ENCODE peak calls at places on chromosomes 5 and 9, in eight cellular contexts. U is left ventricle myocardium superior; O is dermis microvascular lymphatic vessel endothelial cell; W is T-helper 1 cell; A is HFF-Myc; Q is activated CD8-positive, alpha-beta memory T cell treated with anti-CD3 and anti-CD28 coated beads, Interleukin-2, amount 50 U/mL, for 4 hours; Z is NCI-H1105; H is psoas muscle. T is an unnamed sample.
A peak's percentile ranks its signal among the peaks of the same experiment; 100 is the strongest.

GRCh38 chr9:128383007-128383753 is 12.0 kb downstream of the URM1 start:
- DNase-seq in U (no peak), O (no peak), W (no peak), A (no peak), Q (no peak), Z (no peak), H (no peak), T (no peak)

GRCh38 chr9:119009253-119009652 is 360.0 kb downstream of the BRINP1 start:
- DNase-seq in U (no peak), O (no peak), W (no peak), A (no peak), Q (no peak), Z (no peak), H (no peak), T (no peak)

GRCh38 chr9:90307177-90307833 is 335.3 kb downstream of the DIRAS2 start:
- DNase-seq in U (no peak), O (no peak), W (no peak), A (no peak), Q (no peak), Z (peak; percentile 71), H (no peak), T (no peak)

GRCh38 chr5:93829346-93829745 is 87.9 kb upstream of the POU5F2 start:
- DNase-seq in U (no peak), O (no peak), W (no peak), A (no peak), Q (no peak), Z (no peak), H (no peak), T (no peak)

GRCh38 chr5:52789378-52789777 is 1.7 kb downstream of the ITGA1 start:
- DNase-seq in U (no peak), O (no peak), W (no peak), A (no peak), Q (no peak), Z (no peak), H (no peak), T (no peak)

GRCh38 chr5:16736158-16736994 is 119.6 kb upstream of the RETREG1 start:
- DNase-seq in U (no peak), O (peak; percentile 63), W (no peak), A (no peak), Q (no peak), Z (peak; percentile 94), H (no peak), T (peak; percentile 50)

GRCh38 chr5:138738399-138738798 is 14.8 kb upstream of the CTNNA1 start:
- DNase-seq in U (no peak), O (no peak), W (no peak), A (no peak), Q (no peak), Z (no peak), H (no peak), T (no peak)

GRCh38 chr5:55313870-55314617 is 6.3 kb downstream of the MTREX start:
- DNase-seq in U (no peak), O (no peak), W (no peak), A (no peak), Q (no peak), Z (no peak), H (no peak), T (no peak)

GRCh38 chr5:74943905-74944304 is 77.7 kb upstream of the FAM169A start:
- DNase-seq in U (no peak), O (no peak), W (no peak), A (no peak), Q (no peak), Z (no peak), H (no peak), T (no peak)